ENCODE peak calls at places on chromosomes 2 and 18, in four cellular contexts. One of them, this sample, is unnamed.

GRCh38 chr2:105455488-105455991 is 56.7 kb upstream of the FHL2 start:
- DNase-seq in stimulated activated CD8-positive, alpha-beta memory T cell treated with anti-CD3 and anti-CD28 coated beads, Interleukin-4, amount 100 ng/mL, for 1 hour: no peak
- DNase-seq in RCC 7860: peak
- DNase-seq in right lobe of liver: peak
- DNase-seq in this sample: peak

GRCh38 chr2:25528173-25528572 is 145.2 kb downstream of the DTNB start:
- DNase-seq in stimulated activated CD8-positive, alpha-beta memory T cell treated with anti-CD3 and anti-CD28 coated beads, Interleukin-4, amount 100 ng/mL, for 1 hour: no peak
- DNase-seq in right lobe of liver: no peak
- DNase-seq in RCC 7860: peak
- DNase-seq in this sample: no peak

GRCh38 chr18:24168496-24168895 is 29.6 kb downstream of the CABYR start:
- DNase-seq in stimulated activated CD8-positive, alpha-beta memory T cell treated with anti-CD3 and anti-CD28 coated beads, Interleukin-4, amount 100 ng/mL, for 1 hour: no peak
- DNase-seq in right lobe of liver: no peak
- DNase-seq in RCC 7860: no peak
- DNase-seq in this sample: no peak

GRCh38 chr2:164967781-164968228 is 12.5 kb upstream of the SLC38A11 start:
- DNase-seq in right lobe of liver: no peak
- DNase-seq in stimulated activated CD8-positive, alpha-beta memory T cell treated with anti-CD3 and anti-CD28 coated beads, Interleukin-4, amount 100 ng/mL, for 1 hour: no peak
- DNase-seq in RCC 7860: peak
- DNase-seq in this sample: no peak

GRCh38 chr2:217418090-217418489 is 558.2 kb upstream of the TNP1 start:
- DNase-seq in stimulated activated CD8-positive, alpha-beta memory T cell treated with anti-CD3 and anti-CD28 coated beads, Interleukin-4, amount 100 ng/mL, for 1 hour: no peak
- DNase-seq in RCC 7860: no peak
- DNase-seq in right lobe of liver: no peak
- DNase-seq in this sample: no peak

GRCh38 chr2:217058791-217059755 is 199.2 kb upstream of the TNP1 start:
- DNase-seq in right lobe of liver: no peak
- DNase-seq in RCC 7860: no peak
- DNase-seq in stimulated activated CD8-positive, alpha-beta memory T cell treated with anti-CD3 and anti-CD28 coated beads, Interleukin-4, amount 100 ng/mL, for 1 hour: no peak
- DNase-seq in this sample: peak

GRCh38 chr2:7849531-7849930 is 832.3 kb upstream of the ID2 start:
- DNase-seq in RCC 7860: no peak
- DNase-seq in stimulated activated CD8-positive, alpha-beta memory T cell treated with anti-CD3 and anti-CD28 coated beads, Interleukin-4, amount 100 ng/mL, for 1 hour: no peak
- DNase-seq in right lobe of liver: no peak
- DNase-seq in this sample: no peak

GRCh38 chr2:24972315-24972958 is 682 bp upstream of the DNAJC27 start:
- DNase-seq in RCC 7860: no peak
- DNase-seq in right lobe of liver: peak
- DNase-seq in stimulated activated CD8-positive, alpha-beta memory T cell treated with anti-CD3 and anti-CD28 coated beads, Interleukin-4, amount 100 ng/mL, for 1 hour: peak
- DNase-seq in this sample: no peak

GRCh38 chr2:219246559-219246958 is 1.3 kb downstream of the STK16 start:
- DNase-seq in right lobe of liver: no peak
- DNase-seq in RCC 7860: no peak
- DNase-seq in stimulated activated CD8-positive, alpha-beta memory T cell treated with anti-CD3 and anti-CD28 coated beads, Interleukin-4, amount 100 ng/mL, for 1 hour: no peak
- DNase-seq in this sample: no peak

GRCh38 chr2:133477614-133477990 is 90.7 kb downstream of the NCKAP5 start:
- DNase-seq in right lobe of liver: no peak
- DNase-seq in RCC 7860: peak
- DNase-seq in stimulated activated CD8-positive, alpha-beta memory T cell treated with anti-CD3 and anti-CD28 coated beads, Interleukin-4, amount 100 ng/mL, for 1 hour: no peak
- DNase-seq in this sample: no peak

GRCh38 chr18:76432970-76433767 is 61.9 kb downstream of the ZNF516 start:
- DNase-seq in RCC 7860: no peak
- DNase-seq in stimulated activated CD8-positive, alpha-beta memory T cell treated with anti-CD3 and anti-CD28 coated beads, Interleukin-4, amount 100 ng/mL, for 1 hour: no peak
- DNase-seq in right lobe of liver: no peak
- DNase-seq in this sample: no peak

GRCh38 chr2:65991332-65991731 is 443.6 kb upstream of the MEIS1 start:
- DNase-seq in right lobe of liver: no peak
- DNase-seq in stimulated activated CD8-positive, alpha-beta memory T cell treated with anti-CD3 and anti-CD28 coated beads, Interleukin-4, amount 100 ng/mL, for 1 hour: no peak
- DNase-seq in RCC 7860: no peak
- DNase-seq in this sample: peak

GRCh38 chr2:113167962-113168340 is 5.8 kb upstream of the PSD4 start:
- DNase-seq in RCC 7860: no peak
- DNase-seq in right lobe of liver: no peak
- DNase-seq in stimulated activated CD8-positive, alpha-beta memory T cell treated with anti-CD3 and anti-CD28 coated beads, Interleukin-4, amount 100 ng/mL, for 1 hour: no peak
- DNase-seq in this sample: no peak

GRCh38 chr18:59681521-59682004 is 15.7 kb downstream of the CCBE1 start:
- DNase-seq in right lobe of liver: no peak
- DNase-seq in stimulated activated CD8-positive, alpha-beta memory T cell treated with anti-CD3 and anti-CD28 coated beads, Interleukin-4, amount 100 ng/mL, for 1 hour: no peak
- DNase-seq in RCC 7860: no peak
- DNase-seq in this sample: no peak

GRCh38 chr18:26656944-26657536 is 108.7 kb upstream of the KCTD1 start:
- DNase-seq in RCC 7860: peak
- DNase-seq in right lobe of liver: peak
- DNase-seq in stimulated activated CD8-positive, alpha-beta memory T cell treated with anti-CD3 and anti-CD28 coated beads, Interleukin-4, amount 100 ng/mL, for 1 hour: no peak
- DNase-seq in this sample: peak

GRCh38 chr18:41845563-41845962 is 109.5 kb upstream of the PIK3C3 start:
- DNase-seq in RCC 7860: no peak
- DNase-seq in stimulated activated CD8-positive, alpha-beta memory T cell treated with anti-CD3 and anti-CD28 coated beads, Interleukin-4, amount 100 ng/mL, for 1 hour: no peak
- DNase-seq in right lobe of liver: no peak
- DNase-seq in this sample: no peak

GRCh38 chr18:68316636-68317035 is 398.3 kb downstream of the TMX3 start:
- DNase-seq in right lobe of liver: no peak
- DNase-seq in RCC 7860: no peak
- DNase-seq in stimulated activated CD8-positive, alpha-beta memory T cell treated with anti-CD3 and anti-CD28 coated beads, Interleukin-4, amount 100 ng/mL, for 1 hour: no peak
- DNase-seq in this sample: no peak

GRCh38 chr2:188765522-188765921 is 208.7 kb upstream of the COL3A1 start:
- DNase-seq in stimulated activated CD8-positive, alpha-beta memory T cell treated with anti-CD3 and anti-CD28 coated beads, Interleukin-4, amount 100 ng/mL, for 1 hour: no peak
- DNase-seq in RCC 7860: no peak
- DNase-seq in right lobe of liver: no peak
- DNase-seq in this sample: peak

GRCh38 chr2:190911813-190912212 is 31.2 kb downstream of the GLS start:
- DNase-seq in stimulated activated CD8-positive, alpha-beta memory T cell treated with anti-CD3 and anti-CD28 coated beads, Interleukin-4, amount 100 ng/mL, for 1 hour: no peak
- DNase-seq in right lobe of liver: no peak
- DNase-seq in RCC 7860: peak
- DNase-seq in this sample: no peak

GRCh38 chr2:218027426-218028188 is 24.8 kb upstream of the TNS1 start:
- DNase-seq in RCC 7860: no peak
- DNase-seq in right lobe of liver: no peak
- DNase-seq in stimulated activated CD8-positive, alpha-beta memory T cell treated with anti-CD3 and anti-CD28 coated beads, Interleukin-4, amount 100 ng/mL, for 1 hour: no peak
- DNase-seq in this sample: no peak

GRCh38 chr2:54724560-54725342 is 1.3 kb downstream of the EML6 start:
- DNase-seq in right lobe of liver: peak
- DNase-seq in RCC 7860: no peak
- DNase-seq in stimulated activated CD8-positive, alpha-beta memory T cell treated with anti-CD3 and anti-CD28 coated beads, Interleukin-4, amount 100 ng/mL, for 1 hour: no peak
- DNase-seq in this sample: no peak

GRCh38 chr2:233124449-233125080 is 64.4 kb downstream of the INPP5D start:
- DNase-seq in RCC 7860: no peak
- DNase-seq in right lobe of liver: no peak
- DNase-seq in stimulated activated CD8-positive, alpha-beta memory T cell treated with anti-CD3 and anti-CD28 coated beads, Interleukin-4, amount 100 ng/mL, for 1 hour: no peak
- DNase-seq in this sample: no peak

GRCh38 chr2:26561918-26562810 is 79.0 kb downstream of the CIB4 start:
- DNase-seq in stimulated activated CD8-positive, alpha-beta memory T cell treated with anti-CD3 and anti-CD28 coated beads, Interleukin-4, amount 100 ng/mL, for 1 hour: no peak
- DNase-seq in right lobe of liver: peak
- DNase-seq in RCC 7860: peak
- DNase-seq in this sample: peak

GRCh38 chr2:141015339-141016047 is 1115.3 kb downstream of the LRP1B start:
- DNase-seq in stimulated activated CD8-positive, alpha-beta memory T cell treated with anti-CD3 and anti-CD28 coated beads, Interleukin-4, amount 100 ng/mL, for 1 hour: no peak
- DNase-seq in RCC 7860: no peak
- DNase-seq in right lobe of liver: no peak
- DNase-seq in this sample: no peak

GRCh38 chr2:217905395-217905794 is 97.4 kb downstream of the TNS1 start:
- DNase-seq in right lobe of liver: no peak
- DNase-seq in RCC 7860: no peak
- DNase-seq in stimulated activated CD8-positive, alpha-beta memory T cell treated with anti-CD3 and anti-CD28 coated beads, Interleukin-4, amount 100 ng/mL, for 1 hour: no peak
- DNase-seq in this sample: no peak

GRCh38 chr2:24456610-24457556 is 34.2 kb upstream of the NCOA1 start:
- DNase-seq in RCC 7860: peak
- DNase-seq in stimulated activated CD8-positive, alpha-beta memory T cell treated with anti-CD3 and anti-CD28 coated beads, Interleukin-4, amount 100 ng/mL, for 1 hour: no peak
- DNase-seq in right lobe of liver: no peak
- DNase-seq in this sample: no peak

GRCh38 chr2:32484907-32485306 is 128.1 kb downstream of the BIRC6 start:
- DNase-seq in RCC 7860: peak
- DNase-seq in stimulated activated CD8-positive, alpha-beta memory T cell treated with anti-CD3 and anti-CD28 coated beads, Interleukin-4, amount 100 ng/mL, for 1 hour: no peak
- DNase-seq in right lobe of liver: no peak
- DNase-seq in this sample: no peak

GRCh38 chr2:214808961-214809750 is at the start of gene BARD1:
- DNase-seq in stimulated activated CD8-positive, alpha-beta memory T cell treated with anti-CD3 and anti-CD28 coated beads, Interleukin-4, amount 100 ng/mL, for 1 hour: peak
- DNase-seq in RCC 7860: peak
- DNase-seq in right lobe of liver: peak
- DNase-seq in this sample: no peak

GRCh38 chr2:49770919-49771318 is 616.6 kb upstream of the FSHR start:
- DNase-seq in stimulated activated CD8-positive, alpha-beta memory T cell treated with anti-CD3 and anti-CD28 coated beads, Interleukin-4, amount 100 ng/mL, for 1 hour: no peak
- DNase-seq in RCC 7860: peak
- DNase-seq in right lobe of liver: no peak
- DNase-seq in this sample: no peak

GRCh38 chr18:11986061-11986460 is 4.8 kb downstream of the IMPA2 start:
- DNase-seq in right lobe of liver: no peak
- DNase-seq in stimulated activated CD8-positive, alpha-beta memory T cell treated with anti-CD3 and anti-CD28 coated beads, Interleukin-4, amount 100 ng/mL, for 1 hour: no peak
- DNase-seq in RCC 7860: no peak
- DNase-seq in this sample: no peak

GRCh38 chr2:219042750-219043149 is 1.4 kb upstream of the CFAP65 start:
- DNase-seq in RCC 7860: no peak
- DNase-seq in stimulated activated CD8-positive, alpha-beta memory T cell treated with anti-CD3 and anti-CD28 coated beads, Interleukin-4, amount 100 ng/mL, for 1 hour: no peak
- DNase-seq in right lobe of liver: no peak
- DNase-seq in this sample: no peak

GRCh38 chr2:31296641-31297287 is 62.8 kb downstream of the EHD3 start:
- DNase-seq in right lobe of liver: no peak
- DNase-seq in RCC 7860: no peak
- DNase-seq in stimulated activated CD8-positive, alpha-beta memory T cell treated with anti-CD3 and anti-CD28 coated beads, Interleukin-4, amount 100 ng/mL, for 1 hour: no peak
- DNase-seq in this sample: no peak

GRCh38 chr2:133504566-133505505 is 63.4 kb downstream of the NCKAP5 start:
- DNase-seq in stimulated activated CD8-positive, alpha-beta memory T cell treated with anti-CD3 and anti-CD28 coated beads, Interleukin-4, amount 100 ng/mL, for 1 hour: no peak
- DNase-seq in right lobe of liver: peak
- DNase-seq in RCC 7860: peak
- DNase-seq in this sample: no peak

GRCh38 chr18:23793985-23794867 is 105.0 kb downstream of the LAMA3 start:
- DNase-seq in right lobe of liver: no peak
- DNase-seq in stimulated activated CD8-positive, alpha-beta memory T cell treated with anti-CD3 and anti-CD28 coated beads, Interleukin-4, amount 100 ng/mL, for 1 hour: no peak
- DNase-seq in RCC 7860: no peak
- DNase-seq in this sample: no peak

GRCh38 chr2:207291287-207292249 is 125.8 kb upstream of the KLF7 start:
- DNase-seq in right lobe of liver: no peak
- DNase-seq in RCC 7860: no peak
- DNase-seq in stimulated activated CD8-positive, alpha-beta memory T cell treated with anti-CD3 and anti-CD28 coated beads, Interleukin-4, amount 100 ng/mL, for 1 hour: no peak
- DNase-seq in this sample: no peak